ENCODE peak calls at places on chromosome 9, in four cellular contexts. One of them, this sample, is unnamed.

GRCh38 chr9:108671156-108671555 is 184.6 kb downstream of the ACTL7B start:
- DNase-seq in NCI-H524: peak
- DNase-seq in LHCN-M2: peak
- DNase-seq in memory B cell: no peak
- DNase-seq in this sample: no peak

GRCh38 chr9:92292338-92293074 is 991 bp downstream of the IARS1 start:
- DNase-seq in NCI-H524: no peak
- DNase-seq in LHCN-M2: peak
- DNase-seq in memory B cell: no peak
- DNase-seq in this sample: no peak

GRCh38 chr9:5355817-5356216 is 16.1 kb upstream of the RLN1 start:
- DNase-seq in NCI-H524: no peak
- DNase-seq in LHCN-M2: no peak
- DNase-seq in memory B cell: no peak
- DNase-seq in this sample: no peak

GRCh38 chr9:104826109-104826775 is 62.3 kb downstream of the NIPSNAP3B start:
- DNase-seq in NCI-H524: no peak
- DNase-seq in LHCN-M2: no peak
- DNase-seq in memory B cell: no peak
- DNase-seq in this sample: no peak

GRCh38 chr9:89080193-89080592 is 88.9 kb downstream of the S1PR3 start:
- DNase-seq in NCI-H524: no peak
- DNase-seq in LHCN-M2: no peak
- DNase-seq in memory B cell: no peak
- DNase-seq in this sample: no peak

GRCh38 chr9:121692606-121693505 is 41.4 kb downstream of the DAB2IP start:
- DNase-seq in NCI-H524: no peak
- DNase-seq in LHCN-M2: peak
- DNase-seq in memory B cell: no peak
- DNase-seq in this sample: no peak

GRCh38 chr9:8019636-8020035 is 220.1 kb upstream of the DMAC1 start:
- DNase-seq in NCI-H524: no peak
- DNase-seq in LHCN-M2: no peak
- DNase-seq in memory B cell: no peak
- DNase-seq in this sample: no peak

GRCh38 chr9:86994231-86994630 is 46.9 kb upstream of the GAS1 start:
- DNase-seq in NCI-H524: no peak
- DNase-seq in LHCN-M2: no peak
- DNase-seq in memory B cell: no peak
- DNase-seq in this sample: peak

GRCh38 chr9:14103115-14103514 is 210.8 kb downstream of the NFIB start:
- DNase-seq in NCI-H524: no peak
- DNase-seq in LHCN-M2: peak
- DNase-seq in memory B cell: no peak
- DNase-seq in this sample: no peak

GRCh38 chr9:121612511-121612998 is 38.9 kb upstream of the DAB2IP start:
- DNase-seq in NCI-H524: no peak
- DNase-seq in LHCN-M2: no peak
- DNase-seq in memory B cell: no peak
- DNase-seq in this sample: no peak

GRCh38 chr9:128435611-128436010 is 15.0 kb downstream of the CERCAM start:
- DNase-seq in NCI-H524: no peak
- DNase-seq in LHCN-M2: no peak
- DNase-seq in memory B cell: no peak
- DNase-seq in this sample: no peak

GRCh38 chr9:111601237-111602018 is 2.0 kb upstream of the PTGR1 start:
- DNase-seq in NCI-H524: no peak
- DNase-seq in LHCN-M2: peak
- DNase-seq in memory B cell: no peak
- DNase-seq in this sample: no peak

This sample was measured in DMS 273 treated with DMSO at 0.1 percent for 48 hours.